ENCODE peak calls at places on chromosomes 2 and 18, in four cellular contexts. J is H1, R is HepG2, D is GM12892. W is an unnamed sample.

GRCh38 chr2:134706587-134707329 is 12.0 kb downstream of the TMEM163 start:
- DNase-seq in J (no peak), R (peak), D (no peak), W (no peak)

GRCh38 chr2:185896090-185896693 is 157.6 kb downstream of the FSIP2 start:
- DNase-seq in J (no peak), R (no peak), D (no peak), W (no peak)

GRCh38 chr2:148071351-148071750 is 50.5 kb downstream of the MBD5 start:
- DNase-seq in J (no peak), R (no peak), D (no peak), W (no peak)

GRCh38 chr18:8972116-8972515 is 130.4 kb upstream of the NDUFV2 start:
- DNase-seq in J (no peak), R (no peak), D (no peak), W (no peak)

GRCh38 chr18:31099490-31100230 is 2.6 kb downstream of the DSC2 start:
- DNase-seq in J (no peak), R (no peak), D (no peak), W (no peak)

GRCh38 chr18:51537487-51537886 is 340.0 kb upstream of the MEX3C start:
- DNase-seq in J (no peak), R (no peak), D (no peak), W (no peak)

GRCh38 chr2:26559044-26559405 is 81.1 kb upstream of the OTOF start:
- DNase-seq in J (no peak), R (no peak), D (no peak), W (no peak)

GRCh38 chr18:28039078-28039477 is 137.9 kb downstream of the CDH2 start:
- DNase-seq in J (no peak), R (no peak), D (no peak), W (no peak)

GRCh38 chr18:7447629-7448028 is 119.5 kb upstream of the PTPRM start:
- DNase-seq in J (no peak), R (no peak), D (no peak), W (no peak)

GRCh38 chr2:217404236-217404760 is 544.4 kb upstream of the TNP1 start:
- DNase-seq in J (no peak), R (no peak), D (no peak), W (no peak)

GRCh38 chr2:15727396-15728246 is 136.0 kb downstream of the DDX1 start:
- DNase-seq in J (no peak), R (no peak), D (no peak), W (no peak)

DNA sequence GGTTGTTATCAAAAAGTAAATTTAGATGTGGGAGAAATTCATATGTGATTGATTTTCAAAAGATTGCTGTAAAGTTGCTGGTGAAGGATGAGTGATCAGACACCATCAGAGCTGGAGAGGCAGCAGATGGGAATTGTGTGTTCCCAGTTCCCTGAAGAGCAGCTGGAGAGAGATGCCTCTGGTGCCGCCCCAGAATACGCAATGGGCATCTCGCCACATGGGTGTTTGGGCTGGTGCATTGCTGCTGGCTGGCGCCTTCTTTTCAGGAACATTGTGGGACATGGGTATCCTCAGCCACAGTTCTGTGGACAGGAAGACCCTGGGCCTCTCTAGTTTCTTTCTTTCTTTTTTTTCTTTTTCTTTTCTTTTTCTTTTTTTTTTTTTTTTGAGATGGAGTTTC is 11.9 kb downstream of the ATG4B start:
- DNase-seq in J (no peak), R (no peak), D (no peak), W (no peak)
- TF ChIP-seq TAF1 in J (no peak), R (no peak), D (no peak), W (no peak)

GRCh38 chr2:166180951-166181812 is 53.4 kb upstream of the SCN1A start:
- DNase-seq in J (peak), R (peak), D (peak), W (peak)
- TF ChIP-seq TAF1 in J (no peak), R (no peak), D (no peak), W (no peak)

GRCh38 chr2:101501443-101501842 is 26.5 kb upstream of the RFX8 start:
- DNase-seq in J (no peak), R (no peak), D (no peak), W (no peak)

GRCh38 chr2:101500175-101500574 is 25.3 kb upstream of the RFX8 start:
- DNase-seq in J (no peak), R (no peak), D (no peak), W (no peak)

GRCh38 chr2:101502095-101502494 is 27.2 kb upstream of the RFX8 start:
- DNase-seq in J (no peak), R (no peak), D (no peak), W (no peak)

GRCh38 chr2:101496279-101496678 is 21.4 kb upstream of the RFX8 start:
- DNase-seq in J (no peak), R (no peak), D (no peak), W (no peak)

DNA sequence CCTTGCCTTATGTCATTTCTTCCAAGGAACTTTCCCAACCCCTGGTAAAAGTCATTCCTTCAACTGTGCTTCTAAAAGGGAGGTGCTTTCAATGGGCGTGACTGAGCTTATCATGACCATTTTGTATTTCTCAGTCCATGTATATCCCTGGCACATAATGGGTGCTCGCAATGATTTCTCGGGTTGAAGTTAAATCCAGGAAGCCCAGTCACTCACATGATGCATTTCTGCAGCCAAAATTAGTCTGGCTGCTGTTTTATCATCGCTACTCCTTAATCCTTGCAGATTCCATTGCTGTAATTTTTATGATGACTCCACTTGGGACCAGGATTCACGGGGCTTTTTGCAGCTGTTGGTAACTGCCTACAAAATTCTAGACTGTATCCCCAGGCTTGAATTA is 25.9 kb upstream of the RFX8 start:
- DNase-seq in J (no peak), R (no peak), D (no peak), W (no peak)
- TF ChIP-seq TAF1 in J (no peak), R (no peak), D (no peak), W (no peak)

DNA sequence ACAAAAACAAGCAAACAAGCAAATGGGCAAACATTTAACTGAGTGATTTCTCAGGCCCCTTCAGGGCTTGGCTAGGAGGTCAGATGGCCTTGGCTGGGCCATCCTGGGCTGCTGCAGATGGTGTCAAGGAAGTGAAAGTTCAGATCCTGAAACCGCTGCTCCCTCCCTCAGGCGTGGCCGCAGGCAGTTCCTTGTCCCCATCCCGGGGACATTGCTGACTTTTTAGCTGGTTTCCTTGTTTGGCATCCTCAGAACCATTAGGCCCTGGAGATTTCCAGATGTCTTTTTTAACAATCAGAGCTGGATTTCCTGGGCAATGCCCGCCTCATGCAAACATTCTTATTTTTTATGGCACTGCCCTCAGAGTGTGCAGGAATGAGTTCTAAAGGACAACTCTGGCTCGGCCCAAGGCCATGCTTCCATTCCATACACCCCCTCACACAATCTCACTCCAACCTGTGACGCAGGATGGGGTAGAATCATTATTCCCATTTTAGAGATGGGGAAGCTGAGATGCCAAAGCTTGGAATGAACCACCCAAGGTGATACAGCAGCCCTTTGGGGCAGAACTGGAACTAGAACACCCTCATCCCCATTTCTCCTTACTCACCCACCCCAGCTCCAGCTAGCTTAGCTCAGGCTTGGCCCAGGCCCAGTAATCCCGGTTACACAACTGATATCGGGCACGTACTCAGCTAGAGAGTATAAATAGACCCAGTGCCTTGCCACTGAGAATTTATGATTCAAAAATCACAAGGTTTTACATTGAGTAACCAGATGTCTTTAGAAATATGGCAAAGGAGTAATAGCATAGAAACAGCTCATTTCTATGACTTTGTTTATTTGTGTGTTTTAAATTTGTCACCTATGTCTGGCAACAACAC is 85.9 kb upstream of the ZCCHC2 start:
- DNase-seq in J (no peak), R (no peak), D (no peak), W (no peak)
- TF ChIP-seq TAF1 in J (no peak), R (no peak), D (no peak), W (no peak)